ENCODE peak calls at places on chromosome 15, in eight cellular contexts. One of them, this sample, is unnamed.
A peak's percentile ranks its signal among the peaks of the same experiment; 100 is the strongest.

GRCh38 chr15:26891448-26891881 is 24.6 kb downstream of the GABRA5 start:
- DNase-seq in CD8-positive, alpha-beta T cell: no peak
- DNase-seq in neuronal stem cell: peak; percentile 82
- DNase-seq in transverse colon: no peak
- DNase-seq in A549: peak; percentile 48
- DNase-seq in breast epithelium: peak; percentile 75
- DNase-seq in ovary: peak; percentile 28
- DNase-seq in DND-41: peak; percentile 47
- DNase-seq in this sample: peak; percentile 63

GRCh38 chr15:34436126-34436955 is 1.3 kb downstream of the GOLGA8A start:
- DNase-seq in CD8-positive, alpha-beta T cell: peak; percentile 46
- DNase-seq in neuronal stem cell: no peak
- DNase-seq in transverse colon: no peak
- DNase-seq in A549: no peak
- DNase-seq in breast epithelium: no peak
- DNase-seq in ovary: peak; percentile 33
- DNase-seq in DND-41: no peak
- DNase-seq in this sample: no peak

GRCh38 chr15:63504979-63505841 is 817 bp downstream of the USP3 start:
- DNase-seq in CD8-positive, alpha-beta T cell: peak; percentile 50
- DNase-seq in neuronal stem cell: peak; percentile 50
- DNase-seq in transverse colon: peak; percentile 80
- DNase-seq in A549: no peak
- DNase-seq in breast epithelium: peak; percentile 68
- DNase-seq in ovary: peak; percentile 70
- DNase-seq in DND-41: peak; percentile 51
- DNase-seq in this sample: no peak

GRCh38 chr15:78216276-78217229 is 17.8 kb downstream of the ACSBG1 start:
- DNase-seq in CD8-positive, alpha-beta T cell: no peak
- DNase-seq in neuronal stem cell: no peak
- DNase-seq in transverse colon: peak; percentile 93
- DNase-seq in A549: peak; percentile 53
- DNase-seq in breast epithelium: peak; percentile 91
- DNase-seq in ovary: no peak
- DNase-seq in DND-41: no peak
- DNase-seq in this sample: no peak

GRCh38 chr15:38471974-38472373 is 18.0 kb downstream of the FAM98B start:
- DNase-seq in CD8-positive, alpha-beta T cell: no peak
- DNase-seq in neuronal stem cell: no peak
- DNase-seq in transverse colon: no peak
- DNase-seq in A549: no peak
- DNase-seq in breast epithelium: no peak
- DNase-seq in ovary: no peak
- DNase-seq in DND-41: no peak
- DNase-seq in this sample: no peak

GRCh38 chr15:43275736-43276562 is 9.2 kb upstream of the TGM5 start:
- DNase-seq in CD8-positive, alpha-beta T cell: no peak
- DNase-seq in neuronal stem cell: no peak
- DNase-seq in transverse colon: no peak
- DNase-seq in A549: no peak
- DNase-seq in breast epithelium: no peak
- DNase-seq in ovary: no peak
- DNase-seq in DND-41: no peak
- DNase-seq in this sample: no peak

GRCh38 chr15:81908111-81908510 is 137.7 kb downstream of the MEX3B start:
- DNase-seq in CD8-positive, alpha-beta T cell: no peak
- DNase-seq in neuronal stem cell: no peak
- DNase-seq in transverse colon: no peak
- DNase-seq in A549: no peak
- DNase-seq in breast epithelium: no peak
- DNase-seq in ovary: no peak
- DNase-seq in DND-41: no peak
- DNase-seq in this sample: no peak

GRCh38 chr15:33242165-33242564 is 47.7 kb upstream of the FMN1 start:
- DNase-seq in CD8-positive, alpha-beta T cell: no peak
- DNase-seq in neuronal stem cell: no peak
- DNase-seq in transverse colon: no peak
- DNase-seq in A549: peak; percentile 49
- DNase-seq in breast epithelium: no peak
- DNase-seq in ovary: no peak
- DNase-seq in DND-41: no peak
- DNase-seq in this sample: no peak

GRCh38 chr15:66720206-66721010 is 18.4 kb downstream of the SMAD6 start:
- DNase-seq in CD8-positive, alpha-beta T cell: no peak
- DNase-seq in neuronal stem cell: no peak
- DNase-seq in transverse colon: no peak
- DNase-seq in A549: no peak
- DNase-seq in breast epithelium: no peak
- DNase-seq in ovary: no peak
- DNase-seq in DND-41: peak; percentile 81
- DNase-seq in this sample: no peak

GRCh38 chr15:95868970-95869369 is 461.5 kb upstream of the NR2F2 start:
- DNase-seq in CD8-positive, alpha-beta T cell: no peak
- DNase-seq in neuronal stem cell: no peak
- DNase-seq in transverse colon: no peak
- DNase-seq in A549: no peak
- DNase-seq in breast epithelium: no peak
- DNase-seq in ovary: no peak
- DNase-seq in DND-41: no peak
- DNase-seq in this sample: no peak

GRCh38 chr15:40092416-40093223 is 16.1 kb downstream of the BMF start:
- DNase-seq in CD8-positive, alpha-beta T cell: no peak
- DNase-seq in neuronal stem cell: no peak
- DNase-seq in transverse colon: peak; percentile 74
- DNase-seq in A549: no peak
- DNase-seq in breast epithelium: no peak
- DNase-seq in ovary: peak; percentile 87
- DNase-seq in DND-41: no peak
- DNase-seq in this sample: no peak

GRCh38 chr15:47950447-47950846 is 170.3 kb upstream of the SLC24A5 start:
- DNase-seq in CD8-positive, alpha-beta T cell: no peak
- DNase-seq in neuronal stem cell: no peak
- DNase-seq in transverse colon: no peak
- DNase-seq in A549: no peak
- DNase-seq in breast epithelium: no peak
- DNase-seq in ovary: no peak
- DNase-seq in DND-41: no peak
- DNase-seq in this sample: no peak

GRCh38 chr15:40029979-40030893 is 8.7 kb downstream of the SRP14 start:
- DNase-seq in CD8-positive, alpha-beta T cell: no peak
- DNase-seq in neuronal stem cell: no peak
- DNase-seq in transverse colon: peak; percentile 34
- DNase-seq in A549: no peak
- DNase-seq in breast epithelium: no peak
- DNase-seq in ovary: no peak
- DNase-seq in DND-41: peak; percentile 43
- DNase-seq in this sample: no peak

GRCh38 chr15:82165948-82166376 is 96.6 kb downstream of the EFL1 start:
- DNase-seq in CD8-positive, alpha-beta T cell: no peak
- DNase-seq in neuronal stem cell: no peak
- DNase-seq in transverse colon: no peak
- DNase-seq in A549: no peak
- DNase-seq in breast epithelium: no peak
- DNase-seq in ovary: no peak
- DNase-seq in DND-41: no peak
- DNase-seq in this sample: no peak

GRCh38 chr15:38589502-38589901 is 24.9 kb upstream of the RASGRP1 start:
- DNase-seq in CD8-positive, alpha-beta T cell: no peak
- DNase-seq in neuronal stem cell: no peak
- DNase-seq in transverse colon: no peak
- DNase-seq in A549: peak; percentile 13
- DNase-seq in breast epithelium: no peak
- DNase-seq in ovary: no peak
- DNase-seq in DND-41: no peak
- DNase-seq in this sample: no peak

GRCh38 chr15:42131826-42132806 is 24.3 kb downstream of the PLA2G4F start:
- DNase-seq in CD8-positive, alpha-beta T cell: no peak
- DNase-seq in neuronal stem cell: no peak
- DNase-seq in transverse colon: no peak
- DNase-seq in A549: no peak
- DNase-seq in breast epithelium: no peak
- DNase-seq in ovary: no peak
- DNase-seq in DND-41: no peak
- DNase-seq in this sample: no peak

GRCh38 chr15:42130246-42130986 is 26.0 kb downstream of the PLA2G4F start:
- DNase-seq in CD8-positive, alpha-beta T cell: no peak
- DNase-seq in neuronal stem cell: no peak
- DNase-seq in transverse colon: no peak
- DNase-seq in A549: no peak
- DNase-seq in breast epithelium: no peak
- DNase-seq in ovary: no peak
- DNase-seq in DND-41: no peak
- DNase-seq in this sample: no peak

GRCh38 chr15:42131006-42131405 is 25.4 kb downstream of the PLA2G4F start:
- DNase-seq in CD8-positive, alpha-beta T cell: no peak
- DNase-seq in neuronal stem cell: no peak
- DNase-seq in transverse colon: no peak
- DNase-seq in A549: no peak
- DNase-seq in breast epithelium: no peak
- DNase-seq in ovary: no peak
- DNase-seq in DND-41: no peak
- DNase-seq in this sample: no peak

GRCh38 chr15:42129364-42129763 is 27.1 kb downstream of the PLA2G4F start:
- DNase-seq in CD8-positive, alpha-beta T cell: no peak
- DNase-seq in neuronal stem cell: no peak
- DNase-seq in transverse colon: no peak
- DNase-seq in A549: no peak
- DNase-seq in breast epithelium: no peak
- DNase-seq in ovary: no peak
- DNase-seq in DND-41: no peak
- DNase-seq in this sample: no peak

GRCh38 chr15:42128476-42128875 is 28.0 kb downstream of the PLA2G4F start:
- DNase-seq in CD8-positive, alpha-beta T cell: no peak
- DNase-seq in neuronal stem cell: no peak
- DNase-seq in transverse colon: no peak
- DNase-seq in A549: no peak
- DNase-seq in breast epithelium: no peak
- DNase-seq in ovary: no peak
- DNase-seq in DND-41: no peak
- DNase-seq in this sample: no peak
- H3K27ac ChIP-seq in CD8-positive, alpha-beta T cell: no peak overlapping the region
- H3K27ac ChIP-seq in neuronal stem cell: no peak overlapping the region
- H3K27ac ChIP-seq in transverse colon: no peak overlapping the region
- H3K27ac ChIP-seq in A549: no peak overlapping the region
- H3K27ac ChIP-seq in breast epithelium: no peak overlapping the region
- H3K27ac ChIP-seq in ovary: no peak overlapping the region
- H3K27ac ChIP-seq in DND-41: no peak overlapping the region
- H3K27ac ChIP-seq in this sample: no peak overlapping the region

GRCh38 chr15:41773729-41774061 is 589 bp upstream of the MAPKBP1 start:
- DNase-seq in CD8-positive, alpha-beta T cell: no peak
- DNase-seq in neuronal stem cell: no peak
- DNase-seq in transverse colon: no peak
- DNase-seq in A549: no peak
- DNase-seq in breast epithelium: no peak
- DNase-seq in ovary: no peak
- DNase-seq in DND-41: no peak
- DNase-seq in this sample: no peak

GRCh38 chr15:41774062-41774872 is at the start of gene MAPKBP1:
- DNase-seq in CD8-positive, alpha-beta T cell: peak; percentile 97
- DNase-seq in neuronal stem cell: peak; percentile 98
- DNase-seq in transverse colon: peak; percentile 98
- DNase-seq in A549: peak; percentile 89
- DNase-seq in breast epithelium: peak; percentile 96
- DNase-seq in ovary: peak; percentile 98
- DNase-seq in DND-41: peak; percentile 98
- DNase-seq in this sample: peak; percentile 95

GRCh38 chr15:41775651-41776050 is 1.4 kb downstream of the MAPKBP1 start:
- DNase-seq in CD8-positive, alpha-beta T cell: no peak
- DNase-seq in neuronal stem cell: no peak
- DNase-seq in transverse colon: no peak
- DNase-seq in A549: no peak
- DNase-seq in breast epithelium: no peak
- DNase-seq in ovary: no peak
- DNase-seq in DND-41: no peak
- DNase-seq in this sample: no peak

GRCh38 chr15:41773332-41773728 is 954 bp upstream of the MAPKBP1 start:
- DNase-seq in CD8-positive, alpha-beta T cell: no peak
- DNase-seq in neuronal stem cell: no peak
- DNase-seq in transverse colon: no peak
- DNase-seq in A549: no peak
- DNase-seq in breast epithelium: no peak
- DNase-seq in ovary: no peak
- DNase-seq in DND-41: no peak
- DNase-seq in this sample: no peak

GRCh38 chr15:41774873-41775417 is 661 bp downstream of the MAPKBP1 start:
- DNase-seq in CD8-positive, alpha-beta T cell: no peak
- DNase-seq in neuronal stem cell: no peak
- DNase-seq in transverse colon: no peak
- DNase-seq in A549: no peak
- DNase-seq in breast epithelium: no peak
- DNase-seq in ovary: no peak
- DNase-seq in DND-41: no peak
- DNase-seq in this sample: no peak
- H3K27ac ChIP-seq in CD8-positive, alpha-beta T cell: peak overlapping the region; percentile 45
- H3K27ac ChIP-seq in neuronal stem cell: peak overlapping the region; percentile 98
- H3K27ac ChIP-seq in transverse colon: peak overlapping the region; percentile 91
- H3K27ac ChIP-seq in A549: peak overlapping the region; percentile 96
- H3K27ac ChIP-seq in breast epithelium: peak overlapping the region; percentile 93
- H3K27ac ChIP-seq in ovary: peak overlapping the region; percentile 70
- H3K27ac ChIP-seq in DND-41: peak overlapping the region; percentile 68
- H3K27ac ChIP-seq in this sample: peak overlapping the region; percentile 82

DNA sequence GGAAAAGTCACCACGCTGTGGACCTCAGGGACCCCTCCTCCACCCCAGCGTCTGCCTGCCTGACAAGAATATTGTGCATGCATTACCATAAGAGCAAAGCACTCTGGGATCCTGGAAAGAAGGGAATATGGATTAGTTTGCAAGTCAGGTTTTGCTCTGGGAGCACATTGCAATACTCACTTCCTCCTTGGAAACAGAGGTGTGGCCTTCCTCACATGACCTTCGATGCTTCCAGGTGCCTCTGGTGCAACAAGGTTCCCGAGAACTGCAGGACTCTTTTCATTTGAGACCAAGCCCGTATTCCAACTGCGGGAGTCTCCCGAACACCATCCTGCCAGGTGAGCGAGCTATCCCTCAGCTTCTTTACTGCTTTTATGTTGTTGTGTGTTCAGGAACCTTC is 76.3 kb upstream of the BLM start:
- DNase-seq in CD8-positive, alpha-beta T cell: no peak
- DNase-seq in neuronal stem cell: no peak
- DNase-seq in transverse colon: no peak
- DNase-seq in A549: no peak
- DNase-seq in breast epithelium: no peak
- DNase-seq in ovary: no peak
- DNase-seq in DND-41: no peak
- DNase-seq in this sample: no peak
- H3K27ac ChIP-seq in CD8-positive, alpha-beta T cell: no peak overlapping the region
- H3K27ac ChIP-seq in neuronal stem cell: no peak overlapping the region
- H3K27ac ChIP-seq in transverse colon: no peak overlapping the region
- H3K27ac ChIP-seq in A549: no peak overlapping the region
- H3K27ac ChIP-seq in breast epithelium: no peak overlapping the region
- H3K27ac ChIP-seq in ovary: no peak overlapping the region
- H3K27ac ChIP-seq in DND-41: no peak overlapping the region
- H3K27ac ChIP-seq in this sample: no peak overlapping the region

DNA sequence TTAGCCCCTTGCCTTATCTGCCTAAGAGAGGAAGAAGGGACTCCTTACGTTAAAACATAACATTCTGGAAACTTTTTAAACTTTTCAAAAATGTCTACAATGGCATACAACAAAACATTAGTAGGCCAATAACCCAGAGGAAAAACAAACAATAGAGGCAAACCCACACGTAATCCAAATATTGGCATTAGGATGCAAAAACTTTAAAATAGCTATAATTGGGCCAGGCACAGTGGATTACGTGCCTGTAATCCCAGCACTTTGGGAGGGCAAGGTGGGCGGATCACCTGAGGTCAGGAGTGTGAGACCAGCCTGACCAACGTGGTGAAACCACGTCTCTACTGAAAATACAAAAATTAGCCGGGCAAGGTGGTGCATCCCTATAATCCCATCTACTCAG is 134.9 kb downstream of the AQP9 start:
- DNase-seq in CD8-positive, alpha-beta T cell: no peak
- DNase-seq in neuronal stem cell: no peak
- DNase-seq in transverse colon: no peak
- DNase-seq in A549: no peak
- DNase-seq in breast epithelium: no peak
- DNase-seq in ovary: no peak
- DNase-seq in DND-41: no peak
- DNase-seq in this sample: no peak
- H3K27ac ChIP-seq in CD8-positive, alpha-beta T cell: no peak overlapping the region
- H3K27ac ChIP-seq in neuronal stem cell: no peak overlapping the region
- H3K27ac ChIP-seq in transverse colon: no peak overlapping the region
- H3K27ac ChIP-seq in A549: no peak overlapping the region
- H3K27ac ChIP-seq in breast epithelium: no peak overlapping the region
- H3K27ac ChIP-seq in ovary: no peak overlapping the region
- H3K27ac ChIP-seq in DND-41: no peak overlapping the region
- H3K27ac ChIP-seq in this sample: no peak overlapping the region